ENCODE peak calls at places on chromosomes 13 and 19, in ten cellular contexts. L, Q, U, N, E, T, I, X, D and O are unnamed samples.
A peak's percentile ranks its signal among the peaks of the same experiment; 100 is the strongest.

GRCh38 chr19:40284501-40285352 is at the start of gene AKT2:
- DNase-seq in L (peak; percentile 63), Q (peak; percentile 80), U (peak; percentile 77), N (peak; percentile 60), E (peak; percentile 67), T (peak; percentile 62), I (no peak), X (peak; percentile 82), D (peak; percentile 71), O (peak; percentile 80)

GRCh38 chr13:83881917-83882625 is at the start of gene SLITRK1:
- DNase-seq in L (no peak), Q (peak; percentile 63), U (peak; percentile 96), N (no peak), E (peak; percentile 27), T (no peak), I (peak; percentile 76), X (no peak), D (peak; percentile 50), O (peak; percentile 77)

GRCh38 chr19:24078688-24079087 is 8.3 kb upstream of the ZNF254 start:
- DNase-seq in L (no peak), Q (no peak), U (no peak), N (no peak), E (no peak), T (no peak), I (no peak), X (no peak), D (no peak), O (no peak)

GRCh38 chr19:4130635-4131438 is 6.9 kb upstream of the MAP2K2 start:
- DNase-seq in L (no peak), Q (no peak), U (no peak), N (no peak), E (no peak), T (no peak), I (peak; percentile 23), X (no peak), D (peak; percentile 74), O (peak; percentile 41)

GRCh38 chr13:77338329-77338728 is 11.4 kb upstream of the MYCBP2 start:
- DNase-seq in L (no peak), Q (no peak), U (no peak), N (no peak), E (no peak), T (no peak), I (no peak), X (no peak), D (no peak), O (no peak)

GRCh38 chr19:30522359-30522758 is 150.2 kb downstream of the ZNF536 start:
- DNase-seq in L (no peak), Q (no peak), U (no peak), N (no peak), E (no peak), T (no peak), I (peak; percentile 72), X (no peak), D (no peak), O (no peak)

GRCh38 chr13:110726726-110727125 is 13.2 kb downstream of the ING1 start:
- DNase-seq in L (no peak), Q (no peak), U (no peak), N (peak; percentile 37), E (peak; percentile 65), T (no peak), I (no peak), X (no peak), D (no peak), O (no peak)

GRCh38 chr19:15197275-15198005 is 3.4 kb downstream of the NOTCH3 start:
- DNase-seq in L (no peak), Q (no peak), U (no peak), N (no peak), E (no peak), T (no peak), I (no peak), X (no peak), D (peak; percentile 46), O (no peak)

GRCh38 chr13:94209110-94209509 is 270.4 kb downstream of the DCT start:
- DNase-seq in L (no peak), Q (no peak), U (no peak), N (no peak), E (no peak), T (no peak), I (peak; percentile 30), X (no peak), D (peak; percentile 26), O (no peak)

GRCh38 chr13:25329706-25330105 is 28.3 kb downstream of the NUP58 start:
- DNase-seq in L (no peak), Q (no peak), U (no peak), N (no peak), E (no peak), T (no peak), I (no peak), X (no peak), D (peak; percentile 39), O (peak; percentile 44)

GRCh38 chr13:52949744-52950143 is 78.9 kb upstream of the OLFM4 start:
- DNase-seq in L (no peak), Q (peak; percentile 43), U (no peak), N (no peak), E (no peak), T (no peak), I (no peak), X (no peak), D (no peak), O (no peak)

GRCh38 chr13:46389457-46389856 is 2.4 kb upstream of the RUBCNL start:
- DNase-seq in L (no peak), Q (no peak), U (no peak), N (no peak), E (no peak), T (no peak), I (no peak), X (no peak), D (no peak), O (no peak)

GRCh38 chr13:92661406-92661805 is 565.2 kb upstream of the GPC6 start:
- DNase-seq in L (no peak), Q (no peak), U (no peak), N (no peak), E (no peak), T (no peak), I (no peak), X (no peak), D (no peak), O (no peak)

GRCh38 chr13:99979453-99980200 is 2.0 kb upstream of the ZIC2 start:
- DNase-seq in L (no peak), Q (no peak), U (peak; percentile 52), N (no peak), E (no peak), T (no peak), I (no peak), X (no peak), D (no peak), O (peak; percentile 82)

GRCh38 chr19:56105090-56105701 is 15.9 kb downstream of the ZNF787 start:
- DNase-seq in L (no peak), Q (peak; percentile 65), U (peak; percentile 79), N (no peak), E (peak; percentile 64), T (peak; percentile 42), I (no peak), X (peak; percentile 49), D (peak; percentile 63), O (peak; percentile 25)

GRCh38 chr19:35329323-35329722 is 336 bp downstream of the CD22 start:
- DNase-seq in L (no peak), Q (no peak), U (no peak), N (no peak), E (no peak), T (no peak), I (no peak), X (no peak), D (no peak), O (no peak)